ENCODE peak calls at places on chromosomes 11 and 22, in seven cellular contexts. One of them, this sample, is unnamed.

GRCh38 chr11:27310182-27310581 is 52.8 kb downstream of the CCDC34 start:
- DNase-seq in SK-N-SH: no peak
- DNase-seq in G401: no peak
- DNase-seq in PC-3: no peak
- DNase-seq in IMR-90: no peak
- DNase-seq in NCI-H2171 treated with DMSO at 0.1 percent for 48 hours: no peak
- DNase-seq in activated T-cell treated with anti-CD3 and anti-CD28 coated beads for 1 hour: no peak
- DNase-seq in this sample: no peak

GRCh38 chr22:37676691-37677627 is 1.5 kb downstream of the LGALS1 start:
- DNase-seq in NCI-H2171 treated with DMSO at 0.1 percent for 48 hours: peak
- DNase-seq in PC-3: peak
- DNase-seq in activated T-cell treated with anti-CD3 and anti-CD28 coated beads for 1 hour: peak
- DNase-seq in IMR-90: peak
- DNase-seq in SK-N-SH: peak
- DNase-seq in G401: peak
- DNase-seq in this sample: peak

GRCh38 chr11:65504671-65505433 is 6.0 kb downstream of the MALAT1 start:
- DNase-seq in SK-N-SH: no peak
- DNase-seq in activated T-cell treated with anti-CD3 and anti-CD28 coated beads for 1 hour: no peak
- DNase-seq in PC-3: no peak
- DNase-seq in IMR-90: peak
- DNase-seq in G401: peak
- DNase-seq in NCI-H2171 treated with DMSO at 0.1 percent for 48 hours: no peak
- DNase-seq in this sample: no peak

GRCh38 chr11:11691296-11692141 is 69.7 kb upstream of the GALNT18 start:
- DNase-seq in activated T-cell treated with anti-CD3 and anti-CD28 coated beads for 1 hour: no peak
- DNase-seq in PC-3: no peak
- DNase-seq in SK-N-SH: no peak
- DNase-seq in IMR-90: no peak
- DNase-seq in NCI-H2171 treated with DMSO at 0.1 percent for 48 hours: no peak
- DNase-seq in G401: no peak
- DNase-seq in this sample: no peak

GRCh38 chr11:130940706-130941105 is 24.4 kb upstream of the SNX19 start:
- DNase-seq in NCI-H2171 treated with DMSO at 0.1 percent for 48 hours: no peak
- DNase-seq in activated T-cell treated with anti-CD3 and anti-CD28 coated beads for 1 hour: no peak
- DNase-seq in SK-N-SH: no peak
- DNase-seq in PC-3: no peak
- DNase-seq in IMR-90: peak
- DNase-seq in G401: no peak
- DNase-seq in this sample: no peak

GRCh38 chr11:117678651-117679407 is 118.2 kb downstream of the DSCAML1 start:
- DNase-seq in activated T-cell treated with anti-CD3 and anti-CD28 coated beads for 1 hour: no peak
- DNase-seq in SK-N-SH: peak
- DNase-seq in NCI-H2171 treated with DMSO at 0.1 percent for 48 hours: no peak
- DNase-seq in G401: peak
- DNase-seq in IMR-90: no peak
- DNase-seq in PC-3: no peak
- DNase-seq in this sample: no peak

GRCh38 chr11:125925247-125925740 is 20.6 kb upstream of the VSIG10L2 start:
- DNase-seq in IMR-90: no peak
- DNase-seq in G401: no peak
- DNase-seq in PC-3: peak
- DNase-seq in SK-N-SH: no peak
- DNase-seq in activated T-cell treated with anti-CD3 and anti-CD28 coated beads for 1 hour: no peak
- DNase-seq in NCI-H2171 treated with DMSO at 0.1 percent for 48 hours: no peak
- DNase-seq in this sample: no peak

GRCh38 chr11:131684111-131685060 is 314.0 kb downstream of the NTM start:
- DNase-seq in G401: no peak
- DNase-seq in SK-N-SH: no peak
- DNase-seq in NCI-H2171 treated with DMSO at 0.1 percent for 48 hours: no peak
- DNase-seq in IMR-90: no peak
- DNase-seq in activated T-cell treated with anti-CD3 and anti-CD28 coated beads for 1 hour: no peak
- DNase-seq in PC-3: no peak
- DNase-seq in this sample: no peak

GRCh38 chr11:128555606-128556005 is 31.8 kb downstream of the ETS1 start:
- DNase-seq in NCI-H2171 treated with DMSO at 0.1 percent for 48 hours: no peak
- DNase-seq in activated T-cell treated with anti-CD3 and anti-CD28 coated beads for 1 hour: no peak
- DNase-seq in PC-3: peak
- DNase-seq in G401: no peak
- DNase-seq in IMR-90: no peak
- DNase-seq in SK-N-SH: no peak
- DNase-seq in this sample: no peak

GRCh38 chr22:23984430-23984829 is 4.5 kb downstream of the GSTT2 start:
- DNase-seq in SK-N-SH: peak
- DNase-seq in activated T-cell treated with anti-CD3 and anti-CD28 coated beads for 1 hour: no peak
- DNase-seq in IMR-90: peak
- DNase-seq in PC-3: no peak
- DNase-seq in NCI-H2171 treated with DMSO at 0.1 percent for 48 hours: peak
- DNase-seq in G401: no peak
- DNase-seq in this sample: peak

GRCh38 chr11:30346068-30346688 is 23.3 kb downstream of the ARL14EP start:
- DNase-seq in activated T-cell treated with anti-CD3 and anti-CD28 coated beads for 1 hour: no peak
- DNase-seq in SK-N-SH: peak
- DNase-seq in PC-3: peak
- DNase-seq in IMR-90: peak
- DNase-seq in NCI-H2171 treated with DMSO at 0.1 percent for 48 hours: peak
- DNase-seq in G401: peak
- DNase-seq in this sample: no peak

GRCh38 chr11:119120639-119121007 is 757 bp upstream of the HINFP start:
- DNase-seq in SK-N-SH: peak
- DNase-seq in G401: no peak
- DNase-seq in IMR-90: peak
- DNase-seq in activated T-cell treated with anti-CD3 and anti-CD28 coated beads for 1 hour: no peak
- DNase-seq in PC-3: peak
- DNase-seq in NCI-H2171 treated with DMSO at 0.1 percent for 48 hours: peak
- DNase-seq in this sample: no peak

GRCh38 chr11:10139656-10140055 is 154.4 kb downstream of the SBF2 start:
- DNase-seq in PC-3: peak
- DNase-seq in NCI-H2171 treated with DMSO at 0.1 percent for 48 hours: no peak
- DNase-seq in IMR-90: peak
- DNase-seq in G401: no peak
- DNase-seq in SK-N-SH: no peak
- DNase-seq in activated T-cell treated with anti-CD3 and anti-CD28 coated beads for 1 hour: no peak
- DNase-seq in this sample: no peak

GRCh38 chr11:130945945-130946344 is 29.7 kb upstream of the SNX19 start:
- DNase-seq in NCI-H2171 treated with DMSO at 0.1 percent for 48 hours: no peak
- DNase-seq in G401: no peak
- DNase-seq in IMR-90: peak
- DNase-seq in activated T-cell treated with anti-CD3 and anti-CD28 coated beads for 1 hour: no peak
- DNase-seq in SK-N-SH: no peak
- DNase-seq in PC-3: peak
- DNase-seq in this sample: no peak

GRCh38 chr11:122743949-122744876 is 88.7 kb downstream of the UBASH3B start:
- DNase-seq in G401: no peak
- DNase-seq in activated T-cell treated with anti-CD3 and anti-CD28 coated beads for 1 hour: peak
- DNase-seq in SK-N-SH: no peak
- DNase-seq in PC-3: no peak
- DNase-seq in NCI-H2171 treated with DMSO at 0.1 percent for 48 hours: no peak
- DNase-seq in IMR-90: no peak
- DNase-seq in this sample: peak

GRCh38 chr22:42725606-42726355 is 5.1 kb upstream of the A4GALT start:
- DNase-seq in activated T-cell treated with anti-CD3 and anti-CD28 coated beads for 1 hour: no peak
- DNase-seq in PC-3: no peak
- DNase-seq in NCI-H2171 treated with DMSO at 0.1 percent for 48 hours: no peak
- DNase-seq in IMR-90: no peak
- DNase-seq in SK-N-SH: no peak
- DNase-seq in G401: no peak
- DNase-seq in this sample: no peak

GRCh38 chr11:35049906-35050531 is 89.0 kb upstream of the CD44 start:
- DNase-seq in NCI-H2171 treated with DMSO at 0.1 percent for 48 hours: no peak
- DNase-seq in IMR-90: no peak
- DNase-seq in PC-3: no peak
- DNase-seq in SK-N-SH: no peak
- DNase-seq in G401: no peak
- DNase-seq in activated T-cell treated with anti-CD3 and anti-CD28 coated beads for 1 hour: no peak
- DNase-seq in this sample: no peak

GRCh38 chr11:131246589-131247164 is 123.7 kb upstream of the NTM start:
- DNase-seq in NCI-H2171 treated with DMSO at 0.1 percent for 48 hours: no peak
- DNase-seq in G401: peak
- DNase-seq in SK-N-SH: peak
- DNase-seq in activated T-cell treated with anti-CD3 and anti-CD28 coated beads for 1 hour: no peak
- DNase-seq in PC-3: peak
- DNase-seq in IMR-90: no peak
- DNase-seq in this sample: peak

GRCh38 chr11:125085301-125086081 is 22.4 kb downstream of the SLC37A2 start:
- DNase-seq in PC-3: no peak
- DNase-seq in NCI-H2171 treated with DMSO at 0.1 percent for 48 hours: no peak
- DNase-seq in activated T-cell treated with anti-CD3 and anti-CD28 coated beads for 1 hour: no peak
- DNase-seq in G401: no peak
- DNase-seq in IMR-90: no peak
- DNase-seq in SK-N-SH: peak
- DNase-seq in this sample: no peak

GRCh38 chr11:19315511-19315910 is 74.8 kb upstream of the E2F8 start:
- DNase-seq in SK-N-SH: no peak
- DNase-seq in G401: no peak
- DNase-seq in PC-3: no peak
- DNase-seq in IMR-90: no peak
- DNase-seq in activated T-cell treated with anti-CD3 and anti-CD28 coated beads for 1 hour: no peak
- DNase-seq in NCI-H2171 treated with DMSO at 0.1 percent for 48 hours: no peak
- DNase-seq in this sample: no peak

GRCh38 chr11:118210323-118210722 is 14.5 kb downstream of the JAML start:
- DNase-seq in IMR-90: no peak
- DNase-seq in NCI-H2171 treated with DMSO at 0.1 percent for 48 hours: no peak
- DNase-seq in SK-N-SH: no peak
- DNase-seq in G401: peak
- DNase-seq in activated T-cell treated with anti-CD3 and anti-CD28 coated beads for 1 hour: no peak
- DNase-seq in PC-3: no peak
- DNase-seq in this sample: no peak

GRCh38 chr22:30742291-30743256 is 47.9 kb downstream of the OSBP2 start:
- DNase-seq in NCI-H2171 treated with DMSO at 0.1 percent for 48 hours: no peak
- DNase-seq in G401: no peak
- DNase-seq in PC-3: no peak
- DNase-seq in SK-N-SH: no peak
- DNase-seq in activated T-cell treated with anti-CD3 and anti-CD28 coated beads for 1 hour: no peak
- DNase-seq in IMR-90: peak
- DNase-seq in this sample: no peak

GRCh38 chr11:2574043-2574552 is 125.7 kb downstream of the KCNQ1OT1 start:
- DNase-seq in NCI-H2171 treated with DMSO at 0.1 percent for 48 hours: no peak
- DNase-seq in activated T-cell treated with anti-CD3 and anti-CD28 coated beads for 1 hour: no peak
- DNase-seq in G401: no peak
- DNase-seq in PC-3: no peak
- DNase-seq in SK-N-SH: no peak
- DNase-seq in IMR-90: no peak
- DNase-seq in this sample: no peak

GRCh38 chr11:11157201-11157600 is 195.8 kb downstream of the CSNK2A3 start:
- DNase-seq in activated T-cell treated with anti-CD3 and anti-CD28 coated beads for 1 hour: peak
- DNase-seq in NCI-H2171 treated with DMSO at 0.1 percent for 48 hours: no peak
- DNase-seq in IMR-90: peak
- DNase-seq in PC-3: peak
- DNase-seq in SK-N-SH: peak
- DNase-seq in G401: no peak
- DNase-seq in this sample: peak

GRCh38 chr11:125476721-125477120 is 19.3 kb downstream of the FEZ1 start:
- DNase-seq in IMR-90: no peak
- DNase-seq in PC-3: no peak
- DNase-seq in NCI-H2171 treated with DMSO at 0.1 percent for 48 hours: peak
- DNase-seq in SK-N-SH: no peak
- DNase-seq in G401: no peak
- DNase-seq in activated T-cell treated with anti-CD3 and anti-CD28 coated beads for 1 hour: no peak
- DNase-seq in this sample: no peak

GRCh38 chr11:134124660-134125451 is 56.0 kb downstream of the JAM3 start:
- DNase-seq in IMR-90: peak
- DNase-seq in NCI-H2171 treated with DMSO at 0.1 percent for 48 hours: no peak
- DNase-seq in SK-N-SH: peak
- DNase-seq in activated T-cell treated with anti-CD3 and anti-CD28 coated beads for 1 hour: no peak
- DNase-seq in G401: peak
- DNase-seq in PC-3: no peak
- DNase-seq in this sample: no peak

GRCh38 chr22:41983516-41983915 is 14.3 kb downstream of the SEPTIN3 start:
- DNase-seq in IMR-90: no peak
- DNase-seq in G401: no peak
- DNase-seq in SK-N-SH: no peak
- DNase-seq in activated T-cell treated with anti-CD3 and anti-CD28 coated beads for 1 hour: no peak
- DNase-seq in PC-3: no peak
- DNase-seq in NCI-H2171 treated with DMSO at 0.1 percent for 48 hours: no peak
- DNase-seq in this sample: no peak